ENCODE peak calls at places on chromosomes 1 and 21, in eight cellular contexts. One of them, this sample, is unnamed.

GRCh38 chr1:45913183-45913924 is 109.9 kb downstream of the MAST2 start:
- DNase-seq in midbrain: no peak
- DNase-seq in AG08396: peak; percentile 59
- DNase-seq in AG04450: peak; percentile 67
- DNase-seq in psoas muscle: peak; percentile 57
- DNase-seq in neural crest cell: no peak
- DNase-seq in activated CD4-positive, alpha-beta memory T cell treated with anti-CD3 and anti-CD28 coated beads, Interleukin-2, amount 10 ng/mL, durations not matched to agents 7 days and 5 days: no peak
- DNase-seq in foreskin melanocyte: peak; percentile 73
- DNase-seq in this sample: peak; percentile 89

GRCh38 chr1:29245876-29246275 is 9.6 kb downstream of the PTPRU start:
- DNase-seq in midbrain: peak; percentile 24
- DNase-seq in AG08396: peak; percentile 58
- DNase-seq in AG04450: no peak
- DNase-seq in psoas muscle: no peak
- DNase-seq in neural crest cell: no peak
- DNase-seq in activated CD4-positive, alpha-beta memory T cell treated with anti-CD3 and anti-CD28 coated beads, Interleukin-2, amount 10 ng/mL, durations not matched to agents 7 days and 5 days: no peak
- DNase-seq in foreskin melanocyte: no peak
- DNase-seq in this sample: no peak

GRCh38 chr1:36696261-36696940 is 213.7 kb upstream of the CSF3R start:
- DNase-seq in midbrain: no peak
- DNase-seq in AG08396: no peak
- DNase-seq in AG04450: no peak
- DNase-seq in psoas muscle: no peak
- DNase-seq in neural crest cell: no peak
- DNase-seq in activated CD4-positive, alpha-beta memory T cell treated with anti-CD3 and anti-CD28 coated beads, Interleukin-2, amount 10 ng/mL, durations not matched to agents 7 days and 5 days: no peak
- DNase-seq in foreskin melanocyte: no peak
- DNase-seq in this sample: no peak

GRCh38 chr1:7707527-7707926 is 63.6 kb upstream of the VAMP3 start:
- DNase-seq in midbrain: no peak
- DNase-seq in AG08396: no peak
- DNase-seq in AG04450: no peak
- DNase-seq in psoas muscle: no peak
- DNase-seq in neural crest cell: no peak
- DNase-seq in activated CD4-positive, alpha-beta memory T cell treated with anti-CD3 and anti-CD28 coated beads, Interleukin-2, amount 10 ng/mL, durations not matched to agents 7 days and 5 days: no peak
- DNase-seq in foreskin melanocyte: no peak
- DNase-seq in this sample: no peak

GRCh38 chr1:39677645-39678044 is 5.7 kb upstream of the NT5C1A start:
- DNase-seq in midbrain: no peak
- DNase-seq in AG08396: no peak
- DNase-seq in AG04450: no peak
- DNase-seq in psoas muscle: no peak
- DNase-seq in neural crest cell: no peak
- DNase-seq in activated CD4-positive, alpha-beta memory T cell treated with anti-CD3 and anti-CD28 coated beads, Interleukin-2, amount 10 ng/mL, durations not matched to agents 7 days and 5 days: no peak
- DNase-seq in foreskin melanocyte: no peak
- DNase-seq in this sample: no peak

GRCh38 chr1:150321826-150322166 is 463 bp downstream of the PRPF3 start:
- DNase-seq in midbrain: no peak
- DNase-seq in AG08396: no peak
- DNase-seq in AG04450: no peak
- DNase-seq in psoas muscle: no peak
- DNase-seq in neural crest cell: no peak
- DNase-seq in activated CD4-positive, alpha-beta memory T cell treated with anti-CD3 and anti-CD28 coated beads, Interleukin-2, amount 10 ng/mL, durations not matched to agents 7 days and 5 days: no peak
- DNase-seq in foreskin melanocyte: no peak
- DNase-seq in this sample: no peak

GRCh38 chr1:155241851-155242264 is 13.4 kb downstream of the ENTREP3 start:
- DNase-seq in midbrain: no peak
- DNase-seq in AG08396: no peak
- DNase-seq in AG04450: no peak
- DNase-seq in psoas muscle: no peak
- DNase-seq in neural crest cell: no peak
- DNase-seq in activated CD4-positive, alpha-beta memory T cell treated with anti-CD3 and anti-CD28 coated beads, Interleukin-2, amount 10 ng/mL, durations not matched to agents 7 days and 5 days: peak; percentile 37
- DNase-seq in foreskin melanocyte: no peak
- DNase-seq in this sample: no peak

GRCh38 chr1:29282924-29283803 is 46.8 kb downstream of the PTPRU start:
- DNase-seq in midbrain: no peak
- DNase-seq in AG08396: peak; percentile 77
- DNase-seq in AG04450: no peak
- DNase-seq in psoas muscle: peak; percentile 31
- DNase-seq in neural crest cell: peak; percentile 31
- DNase-seq in activated CD4-positive, alpha-beta memory T cell treated with anti-CD3 and anti-CD28 coated beads, Interleukin-2, amount 10 ng/mL, durations not matched to agents 7 days and 5 days: peak; percentile 21
- DNase-seq in foreskin melanocyte: peak; percentile 65
- DNase-seq in this sample: no peak

GRCh38 chr1:208178091-208178529 is 66.1 kb downstream of the PLXNA2 start:
- DNase-seq in midbrain: no peak
- DNase-seq in AG08396: no peak
- DNase-seq in AG04450: no peak
- DNase-seq in psoas muscle: no peak
- DNase-seq in neural crest cell: no peak
- DNase-seq in activated CD4-positive, alpha-beta memory T cell treated with anti-CD3 and anti-CD28 coated beads, Interleukin-2, amount 10 ng/mL, durations not matched to agents 7 days and 5 days: no peak
- DNase-seq in foreskin melanocyte: no peak
- DNase-seq in this sample: no peak

GRCh38 chr21:25421327-25422028 is 185.8 kb downstream of the MRPL39 start:
- DNase-seq in midbrain: no peak
- DNase-seq in AG08396: peak; percentile 26
- DNase-seq in AG04450: peak; percentile 21
- DNase-seq in psoas muscle: no peak
- DNase-seq in neural crest cell: no peak
- DNase-seq in activated CD4-positive, alpha-beta memory T cell treated with anti-CD3 and anti-CD28 coated beads, Interleukin-2, amount 10 ng/mL, durations not matched to agents 7 days and 5 days: peak; percentile 68
- DNase-seq in foreskin melanocyte: peak; percentile 32
- DNase-seq in this sample: no peak